ENCODE peak calls at places on chromosomes 12 and 14, in four cellular contexts. N is mammary epithelial cell; T is naive thymus-derived CD4-positive, alpha-beta T cell; D is neuronal stem cell. J is an unnamed sample.

GRCh38 chr12:107448198-107448597 is 237.4 kb upstream of the PWP1 start:
- DNase-seq in N (no peak), T (no peak), D (peak; percentile 15), J (no peak)

GRCh38 chr12:113149361-113150150 is at the start of gene CFAP73:
- DNase-seq in D (peak; percentile 87), T (no peak), N (peak; percentile 78), J (no peak)

GRCh38 chr12:119681139-119681538 is 13.2 kb downstream of the PRKAB1 start:
- DNase-seq in N (no peak), D (no peak), T (no peak), J (no peak)

GRCh38 chr14:75539165-75539561 is 16.9 kb downstream of the BATF start:
- DNase-seq in D (no peak), N (no peak), T (no peak), J (no peak)

GRCh38 chr14:87065366-87065765 is 927.6 kb downstream of the GALC start:
- DNase-seq in T (no peak), D (no peak), N (no peak), J (no peak)

GRCh38 chr12:28129031-28129430 is 61.2 kb upstream of the CCDC91 start:
- DNase-seq in N (no peak), D (no peak), T (no peak), J (no peak)

GRCh38 chr14:63426838-63427237 is 108.1 kb upstream of the GPHB5 start:
- DNase-seq in D (no peak), N (no peak), T (no peak), J (no peak)

GRCh38 chr12:85963322-85963721 is 89.2 kb downstream of the NTS start:
- DNase-seq in D (no peak), T (no peak), N (peak; percentile 1), J (no peak)

GRCh38 chr12:123929869-123930583 is 42.6 kb downstream of the CCDC92 start:
- DNase-seq in N (no peak), D (no peak), T (no peak), J (no peak)

GRCh38 chr12:115868624-115869023 is 408.9 kb downstream of the MED13L start:
- DNase-seq in N (no peak), T (no peak), D (no peak), J (no peak)

GRCh38 chr14:65866906-65867305 is 454.4 kb downstream of the FUT8 start:
- DNase-seq in D (no peak), T (no peak), N (no peak), J (no peak)

GRCh38 chr14:31090872-31091764 is 64.9 kb upstream of the STRN3 start:
- DNase-seq in D (no peak), N (peak; percentile 88), T (no peak), J (no peak)

GRCh38 chr12:65472079-65472478 is 193.6 kb downstream of the MSRB3 start:
- DNase-seq in N (no peak), T (no peak), D (no peak), J (no peak)

GRCh38 chr14:49173765-49174373 is 412.3 kb downstream of the RPS29 start:
- DNase-seq in D (peak; percentile 70), T (no peak), N (peak; percentile 43), J (no peak)

GRCh38 chr14:59454131-59454530 is 11.0 kb downstream of the GPR135 start:
- DNase-seq in D (no peak), T (no peak), N (peak; percentile 85), J (no peak)

GRCh38 chr12:108194585-108194984 is 65.5 kb downstream of the WSCD2 start:
- DNase-seq in D (peak; percentile 23), N (no peak), T (no peak), J (no peak)

GRCh38 chr12:30847259-30847658 is 79.3 kb upstream of the TSPAN11 start:
- DNase-seq in T (no peak), D (peak; percentile 48), N (peak; percentile 59), J (no peak)

GRCh38 chr12:51908876-51909592 is 1.7 kb downstream of the ACVRL1 start:
- DNase-seq in N (no peak), T (no peak), D (no peak), J (no peak)

GRCh38 chr14:90281261-90281660 is 24.9 kb downstream of the PSMC1 start:
- DNase-seq in T (no peak), D (no peak), N (peak; percentile 80), J (no peak)

GRCh38 chr12:80053048-80053790 is 46.1 kb upstream of the OTOGL start:
- DNase-seq in D (no peak), N (peak; percentile 70), T (no peak), J (no peak)

GRCh38 chr12:29113101-29113500 is 36.0 kb upstream of the FAR2 start:
- DNase-seq in T (no peak), N (peak; percentile 89), D (no peak), J (no peak)

GRCh38 chr14:103286968-103287850 is 46.8 kb upstream of the EIF5 start:
- DNase-seq in T (no peak), N (no peak), D (no peak), J (no peak)

GRCh38 chr12:9108504-9109212 is 7.1 kb downstream of the A2M start:
- DNase-seq in D (no peak), T (no peak), N (no peak), J (no peak)

GRCh38 chr12:51590347-51591019 is 550 bp upstream of the SCN8A start:
- DNase-seq in T (peak; percentile 70), D (peak; percentile 92), N (peak; percentile 22), J (peak; percentile 30)

GRCh38 chr12:11814362-11814761 is 164.9 kb downstream of the ETV6 start:
- DNase-seq in T (no peak), N (peak; percentile 76), D (no peak), J (no peak)

DNA sequence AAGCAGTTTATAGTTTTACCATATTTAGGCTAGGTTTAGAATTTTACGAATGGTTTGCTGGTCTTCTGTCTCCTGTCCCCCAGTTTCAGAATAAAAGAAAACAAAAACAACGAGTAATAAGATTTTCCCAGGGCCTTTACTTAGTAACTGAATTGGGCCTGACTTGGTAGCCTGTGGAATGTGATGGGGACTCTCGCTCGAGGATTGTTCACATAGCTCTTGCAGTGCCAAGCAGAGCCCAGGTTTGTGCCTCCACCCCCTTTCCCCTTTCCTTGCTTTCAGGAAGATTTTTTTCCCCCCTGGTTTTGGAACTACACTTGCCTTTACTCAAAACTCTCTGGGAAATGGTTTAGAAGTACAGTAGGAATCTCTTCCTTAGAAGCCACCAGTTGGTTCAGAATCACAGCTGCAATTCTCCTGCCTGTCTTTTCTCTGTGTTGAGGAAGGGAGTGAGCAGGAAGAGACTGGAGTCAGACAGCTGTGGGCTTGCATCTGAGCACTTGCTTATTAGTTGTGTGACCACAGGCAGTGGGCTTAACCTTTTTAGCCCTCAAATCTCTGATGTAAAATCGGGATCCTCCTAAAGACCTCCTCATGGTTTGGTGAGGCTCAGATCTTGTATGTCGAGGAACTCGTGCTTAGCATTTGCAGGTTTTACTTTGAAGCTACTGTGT is 501.2 kb downstream of the PCNX1 start:
- DNase-seq in T (no peak), D (no peak), N (no peak), J (no peak)
- H3K27ac ChIP-seq in T (no peak overlapping the region), D (peak overlapping the region; percentile 38), N (no peak overlapping the region), J (no peak overlapping the region)

DNA sequence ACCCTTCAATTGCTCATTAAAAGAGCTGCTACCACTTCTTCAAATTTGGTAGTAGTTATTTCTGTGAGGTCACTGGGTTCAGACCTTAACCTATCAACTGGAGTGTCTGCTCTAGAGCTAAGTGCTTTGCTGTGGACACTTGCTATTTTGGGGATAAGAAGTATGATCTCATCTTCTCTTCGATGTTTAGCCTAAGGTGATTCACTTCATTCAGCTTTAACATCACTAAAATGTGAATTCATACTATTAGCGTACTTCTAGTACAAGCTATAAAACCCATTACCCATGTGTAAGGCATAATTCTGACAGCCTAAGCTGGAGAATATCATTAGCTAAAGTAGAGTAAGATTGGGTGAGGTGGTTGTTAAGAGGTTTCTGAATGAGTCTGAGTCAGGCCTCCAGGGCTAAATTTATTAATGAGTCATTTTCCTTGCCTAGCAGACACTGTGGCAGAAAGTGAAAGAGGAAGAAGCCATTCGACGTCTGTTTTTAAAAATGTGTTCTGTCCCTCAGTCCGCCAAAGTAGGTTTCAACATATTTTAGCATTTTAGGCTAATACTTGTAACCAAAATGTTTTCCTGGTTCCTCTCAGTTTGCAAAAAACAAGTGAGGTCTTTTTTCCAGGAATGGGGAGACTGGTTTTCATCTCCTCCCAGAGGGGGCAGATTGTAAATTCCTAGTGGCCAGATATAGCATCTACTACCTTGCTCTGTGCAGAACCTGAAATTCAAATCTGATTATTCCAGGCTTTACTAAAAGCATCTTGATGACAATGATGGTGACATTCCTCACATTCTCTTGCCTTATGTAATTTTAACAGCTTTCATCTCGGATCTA is 103.6 kb downstream of the SSPN start:
- DNase-seq in D (no peak), T (no peak), N (peak; percentile 94), J (no peak)
- H3K4me3 ChIP-seq in D (no peak overlapping the region), T (peak overlapping the region; percentile 30), N (peak overlapping the region; percentile 26), J (peak overlapping the region; percentile 12)

GRCh38 chr12:125999643-126000042 is 934.4 kb downstream of the AACS start:
- DNase-seq in N (no peak), T (no peak), D (no peak), J (no peak)

GRCh38 chr12:125996438-125996837 is 931.2 kb downstream of the AACS start:
- DNase-seq in D (no peak), N (no peak), T (no peak), J (no peak)
- H3K9me3 ChIP-seq in D (no peaks in the 10 kb centered on the region), N (no peaks in the 10 kb centered on the region), T (no peaks in the 10 kb centered on the region), J (no peaks in the 10 kb centered on the region)

GRCh38 chr12:125249066-125249824 is 184.0 kb downstream of the AACS start:
- DNase-seq in T (no peak), D (no peak), N (no peak), J (no peak)
- H3K27ac ChIP-seq in T (no peak overlapping the region), D (no peak overlapping the region), N (no peak overlapping the region), J (no peak overlapping the region)

GRCh38 chr12:70928066-70928465 is 7.5 kb upstream of the PTPRR start:
- DNase-seq in D (no peak), T (no peak), N (no peak), J (no peak)
- H3K4me3 ChIP-seq in D (no peak overlapping the region), T (no peak overlapping the region), N (no peak overlapping the region), J (no peak overlapping the region)

GRCh38 chr12:56903374-56903773 is 30.8 kb downstream of the SDR9C7 start:
- DNase-seq in N (no peak), T (no peak), D (no peak), J (no peak)

GRCh38 chr12:56897844-56898341 is 36.3 kb downstream of the SDR9C7 start:
- DNase-seq in N (peak; percentile 88), D (no peak), T (no peak), J (no peak)

GRCh38 chr12:56896082-56896481 is 38.1 kb downstream of the SDR9C7 start:
- DNase-seq in T (no peak), D (no peak), N (no peak), J (no peak)

GRCh38 chr12:56898938-56899337 is 35.3 kb downstream of the SDR9C7 start:
- DNase-seq in T (no peak), N (no peak), D (no peak), J (no peak)

GRCh38 chr12:56900583-56900982 is 33.6 kb downstream of the SDR9C7 start:
- DNase-seq in D (no peak), N (peak; percentile 97), T (no peak), J (no peak)
- H3K9me3 ChIP-seq in D (no peaks in the 10 kb centered on the region), N (no peaks in the 10 kb centered on the region), T (no peaks in the 10 kb centered on the region), J (peaks cover 9% of the 10 kb centered on the region)

GRCh38 chr12:70660620-70661219 is 23.5 kb upstream of the PTPRB start:
- DNase-seq in T (no peak), D (no peak), N (peak; percentile 93), J (no peak)
- H3K27ac ChIP-seq in T (no peak overlapping the region), D (no peak overlapping the region), N (peak overlapping the region; percentile 77), J (no peak overlapping the region)

GRCh38 chr12:120711411-120711810 is 1.2 kb downstream of the UNC119B start:
- DNase-seq in T (no peak), D (no peak), N (peak; percentile 14), J (no peak)
- H3K4me3 ChIP-seq in T (peak overlapping the region; percentile 69), D (peak overlapping the region; percentile 57), N (peak overlapping the region; percentile 97), J (peak overlapping the region; percentile 84)

J was measured in effector memory CD4-positive, alpha-beta T cell.